ENCODE peak calls at places on chromosomes 4 and X, in four cellular contexts. T is K562, K is HepG2, V is H1. B is an unnamed sample.

GRCh38 chr4:126890994-126891393 is 741.8 kb upstream of the INTU start:
- DNase-seq in T (no peak), K (no peak), V (no peak), B (no peak)

GRCh38 chrX:39883664-39884063 is 214.1 kb downstream of the BCOR start:
- DNase-seq in T (no peak), K (no peak), V (no peak), B (no peak)

GRCh38 chrX:45748443-45748842 is 547.8 kb upstream of the DIPK2B start:
- DNase-seq in T (no peak), K (no peak), V (no peak), B (no peak)

GRCh38 chrX:148632444-148632843 is 132.0 kb downstream of the AFF2 start:
- DNase-seq in T (no peak), K (no peak), V (no peak), B (no peak)

GRCh38 chrX:50812995-50813842 is 775 bp downstream of the SHROOM4 start:
- DNase-seq in T (no peak), K (no peak), V (peak), B (peak)

GRCh38 chr4:52633846-52634245 is 25.3 kb downstream of the USP46 start:
- DNase-seq in T (no peak), K (no peak), V (no peak), B (no peak)

GRCh38 chr4:99091174-99091573 is 2.6 kb upstream of the ADH5 start:
- DNase-seq in T (peak), K (no peak), V (no peak), B (no peak)

GRCh38 chrX:4035874-4036273 is 322.4 kb upstream of the PRKX start:
- DNase-seq in T (no peak), K (no peak), V (no peak), B (no peak)

GRCh38 chr4:24937176-24937575 is 24.3 kb upstream of the CCDC149 start:
- DNase-seq in T (no peak), K (no peak), V (no peak), B (no peak)

GRCh38 chr4:76725039-76725438 is 172.9 kb downstream of the SOWAHB start:
- DNase-seq in T (no peak), K (no peak), V (no peak), B (no peak)

GRCh38 chr4:544386-545105 is 31.5 kb downstream of the TMEM271 start:
- DNase-seq in T (no peak), K (no peak), V (no peak), B (no peak)

GRCh38 chr4:105560488-105560887 is 8.1 kb downstream of the ARHGEF38 start:
- DNase-seq in T (no peak), K (no peak), V (no peak), B (no peak)
- TF ChIP-seq SP1 in T (no peak), K (no peak), V (no peak), B (no peak)

GRCh38 chr4:47207555-47207954 is 176.2 kb downstream of the GABRB1 start:
- DNase-seq in T (no peak), K (no peak), V (no peak), B (no peak)

GRCh38 chr4:47198791-47199190 is 167.4 kb downstream of the GABRB1 start:
- DNase-seq in T (no peak), K (no peak), V (no peak), B (no peak)

DNA sequence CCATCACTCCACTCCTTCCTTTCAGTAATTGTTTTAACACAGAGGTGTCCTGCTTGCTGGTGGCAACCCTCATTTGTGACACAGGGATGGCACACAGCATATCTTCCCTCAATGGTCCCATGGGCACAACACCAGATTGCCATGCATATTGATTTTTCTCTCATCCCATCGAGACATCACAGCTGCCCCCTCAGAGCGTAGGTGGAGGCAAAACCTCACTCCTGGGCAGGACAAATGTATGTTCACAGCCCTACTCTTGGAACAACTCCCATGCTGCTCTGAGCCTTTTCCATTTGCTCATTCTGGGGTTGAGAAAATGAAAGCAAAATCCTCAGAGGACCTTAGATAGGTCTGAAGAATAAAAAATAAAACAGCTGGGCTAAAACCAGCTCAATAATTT is 172.2 kb downstream of the GABRB1 start:
- DNase-seq in T (no peak), K (no peak), V (no peak), B (no peak)
- TF ChIP-seq CREB1 in T (no peak), K (no peak), V (no peak), B (no peak)

GRCh38 chr4:182286035-182286434 is 42.8 kb downstream of the TENM3 start:
- DNase-seq in T (no peak), K (no peak), V (no peak), B (no peak)
- TF ChIP-seq USF2 in T (no peak), K (no peak), V (no peak), B (no peak)

DNA sequence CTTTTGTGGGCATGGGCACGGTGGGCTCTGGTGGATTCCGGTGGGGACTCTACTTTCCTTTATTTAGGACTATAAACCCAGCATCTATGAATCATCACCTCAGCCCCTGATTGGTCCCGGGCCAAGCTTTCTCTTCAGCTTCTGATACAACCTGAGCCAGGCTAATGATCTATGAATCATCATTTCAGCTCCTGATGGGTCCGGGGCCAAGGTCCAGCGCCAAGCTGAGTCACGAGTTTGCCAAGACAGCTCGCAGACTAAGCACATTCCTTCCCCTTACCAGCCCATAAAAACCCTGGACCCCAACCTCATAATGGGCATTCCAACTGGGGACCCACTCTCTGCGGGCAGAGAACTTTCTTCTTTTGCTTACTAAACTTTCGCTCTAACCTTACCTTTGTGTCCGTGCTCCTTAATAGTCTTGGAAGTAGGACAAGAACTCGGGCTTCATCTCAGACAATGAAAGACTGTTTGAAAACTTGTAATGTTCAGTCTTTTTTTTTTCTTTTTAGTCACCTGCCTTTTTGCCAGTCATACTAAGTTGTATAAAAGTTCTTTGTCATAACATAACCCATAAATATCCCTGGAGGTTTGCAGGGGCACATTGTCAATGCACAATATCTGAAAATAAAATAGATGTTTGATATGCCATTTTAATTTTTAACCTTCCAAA is 904.9 kb upstream of the EPHA5 start:
- DNase-seq in T (no peak), K (peak), V (no peak), B (no peak)
- TF ChIP-seq SP1 in T (no peak), K (no peak), V (no peak), B (no peak)

GRCh38 chrX:10636337-10636736 is 16.0 kb upstream of the MID1 start:
- DNase-seq in T (peak), K (no peak), V (no peak), B (peak)
- TF ChIP-seq CREB1 in T (no peak), K (no peak), V (no peak), B (no peak)

B was measured in WTC11.